ENCODE peak calls at places on chromosomes 5 and 9, in ten cellular contexts. Z, N, X, L, U, A, V, F, Y and R are unnamed samples.

GRCh38 chr5:55904152-55904551 is 53.0 kb downstream of the IL31RA start:
- DNase-seq in U (no peak), Y (no peak), Z (peak; percentile 47), X (no peak), F (no peak), A (no peak), L (no peak), V (no peak), N (no peak), R (no peak)

GRCh38 chr9:136257381-136258298 is 12.0 kb upstream of the QSOX2 start:
- DNase-seq in Z (no peak), X (peak; percentile 71), U (no peak), V (no peak), F (no peak), L (no peak), N (peak; percentile 51), A (no peak), Y (no peak), R (no peak)

GRCh38 chr5:178068293-178068692 is 45.0 kb upstream of the N4BP3 start:
- DNase-seq in N (no peak), X (no peak), Y (no peak), Z (no peak), V (no peak), U (no peak), A (no peak), F (peak; percentile 57), L (no peak), R (peak; percentile 62)

GRCh38 chr9:123003467-123003866 is 30.0 kb upstream of the GPR21 start:
- DNase-seq in F (no peak), N (peak; percentile 32), V (no peak), U (no peak), X (no peak), Y (no peak), A (no peak), Z (peak; percentile 37), L (no peak), R (no peak)

GRCh38 chr5:179623906-179624741 is 653 bp upstream of the HNRNPH1 start:
- DNase-seq in Y (peak; percentile 46), L (no peak), U (no peak), Z (peak; percentile 87), X (peak; percentile 86), A (no peak), F (no peak), N (peak; percentile 51), V (peak; percentile 72), R (no peak)

GRCh38 chr5:136028090-136028489 is 698 bp upstream of the TGFBI start:
- DNase-seq in U (no peak), Z (no peak), N (no peak), L (no peak), X (no peak), A (no peak), Y (no peak), F (no peak), V (no peak), R (no peak)

GRCh38 chr5:16913840-16914435 is 22.1 kb downstream of the MYO10 start:
- DNase-seq in N (no peak), Y (no peak), V (no peak), L (no peak), F (no peak), X (no peak), A (no peak), U (no peak), Z (no peak), R (no peak)

GRCh38 chr5:74357827-74358226 is 282.7 kb downstream of the ENC1 start:
- DNase-seq in V (no peak), L (no peak), F (no peak), Z (no peak), A (no peak), Y (no peak), X (no peak), N (no peak), U (no peak), R (peak; percentile 92)

GRCh38 chr5:10800852-10801251 is 39.8 kb upstream of the DAP start:
- DNase-seq in L (no peak), A (no peak), U (no peak), V (no peak), Y (no peak), Z (no peak), X (no peak), N (no peak), F (no peak), R (no peak)

GRCh38 chr9:4670591-4670990 is 4.3 kb upstream of the SPATA6L start:
- DNase-seq in U (no peak), N (no peak), X (no peak), Z (no peak), V (no peak), A (peak; percentile 43), F (no peak), L (no peak), Y (no peak), R (no peak)

GRCh38 chr9:107280543-107280942 is 2.5 kb upstream of the RAD23B start:
- DNase-seq in V (no peak), Z (no peak), Y (no peak), N (no peak), F (no peak), U (no peak), X (no peak), A (no peak), L (no peak), R (no peak)

GRCh38 chr5:28779161-28779754 is 1740.9 kb upstream of the CDH9 start:
- DNase-seq in A (no peak), N (no peak), Z (no peak), L (peak; percentile 13), X (no peak), F (peak; percentile 26), Y (no peak), U (no peak), V (no peak), R (no peak)

GRCh38 chr5:28766565-28767158 is 1728.3 kb upstream of the CDH9 start:
- DNase-seq in U (no peak), L (peak; percentile 27), Z (peak; percentile 8), F (peak; percentile 57), X (no peak), A (peak; percentile 28), V (no peak), Y (no peak), N (peak; percentile 15), R (peak; percentile 14)

GRCh38 chr9:31355159-31355882 is 1029.1 kb upstream of the ACO1 start:
- DNase-seq in Z (no peak), Y (no peak), V (no peak), N (no peak), F (no peak), U (no peak), X (no peak), A (no peak), L (no peak), R (no peak)

GRCh38 chr5:1762878-1763547 is 36.6 kb downstream of the MRPL36 start:
- DNase-seq in Z (no peak), F (no peak), V (peak; percentile 21), Y (no peak), X (peak; percentile 63), L (no peak), U (peak; percentile 20), A (no peak), N (no peak), R (no peak)

GRCh38 chr9:16069671-16070586 is 517.1 kb downstream of the CCDC171 start:
- DNase-seq in F (no peak), Z (peak; percentile 24), V (no peak), N (no peak), L (no peak), Y (no peak), U (no peak), X (no peak), A (no peak), R (no peak)

GRCh38 chr5:75729321-75729720 is 12.1 kb upstream of the POC5 start:
- DNase-seq in Y (no peak), V (no peak), L (no peak), U (no peak), N (no peak), F (no peak), A (no peak), Z (no peak), X (no peak), R (no peak)

GRCh38 chr9:133944746-133945135 is 47.4 kb downstream of the VAV2 start:
- DNase-seq in V (no peak), U (no peak), A (no peak), Y (no peak), L (no peak), N (no peak), F (no peak), X (peak; percentile 67), Z (no peak), R (no peak)

GRCh38 chr5:32138839-32139493 is 35.2 kb downstream of the GOLPH3 start:
- DNase-seq in A (no peak), U (no peak), N (no peak), L (no peak), Y (peak; percentile 73), F (no peak), V (no peak), X (no peak), Z (no peak), R (no peak)

GRCh38 chr5:137431051-137431450 is 68.1 kb downstream of the SPOCK1 start:
- DNase-seq in Y (no peak), A (no peak), Z (no peak), F (no peak), X (no peak), V (no peak), L (no peak), U (no peak), N (no peak), R (no peak)

GRCh38 chr9:85741112-85741874 is 461 bp downstream of the AGTPBP1 start:
- DNase-seq in Y (peak; percentile 35), N (peak; percentile 35), Z (no peak), U (peak; percentile 56), A (peak; percentile 75), V (no peak), L (no peak), X (peak; percentile 87), F (peak; percentile 39), R (no peak)